ENCODE peak calls at places on chromosomes 16 and 17, in four cellular contexts. Z is H1, X is IMR-90, W is mesendoderm. A is an unnamed sample.

GRCh38 chr16:68448360-68448970 is at the start of gene SMPD3:
- DNase-seq in Z (peak), X (peak), W (peak), A (peak)

GRCh38 chr16:84732674-84733352 is 33.0 kb downstream of the USP10 start:
- DNase-seq in Z (no peak), X (no peak), W (no peak), A (no peak)

GRCh38 chr17:77609553-77610517 is 348.7 kb upstream of the TNRC6C start:
- DNase-seq in Z (peak), X (no peak), W (no peak), A (peak)

GRCh38 chr16:58652741-58653140 is 23.1 kb upstream of the CNOT1 start:
- DNase-seq in Z (peak), X (peak), W (peak), A (peak)

GRCh38 chr17:75047398-75048098 is 523 bp downstream of the KCTD2 start:
- DNase-seq in Z (no peak), X (no peak), W (no peak), A (no peak)

GRCh38 chr17:78131172-78132085 is 858 bp downstream of the TMC8 start:
- DNase-seq in Z (no peak), X (no peak), W (no peak), A (no peak)

GRCh38 chr16:65754799-65755691 is 611.4 kb upstream of the CDH5 start:
- DNase-seq in Z (no peak), X (peak), W (no peak), A (no peak)

GRCh38 chr17:78709119-78709681 is 72.9 kb downstream of the CYTH1 start:
- DNase-seq in Z (no peak), X (no peak), W (no peak), A (no peak)

GRCh38 chr17:80968602-80969029 is 23.0 kb upstream of the CHMP6 start:
- DNase-seq in Z (no peak), X (peak), W (no peak), A (no peak)

GRCh38 chr16:73956592-73957495 is 339.8 kb upstream of the PSMD7 start:
- DNase-seq in Z (peak), X (peak), W (peak), A (peak)

DNA sequence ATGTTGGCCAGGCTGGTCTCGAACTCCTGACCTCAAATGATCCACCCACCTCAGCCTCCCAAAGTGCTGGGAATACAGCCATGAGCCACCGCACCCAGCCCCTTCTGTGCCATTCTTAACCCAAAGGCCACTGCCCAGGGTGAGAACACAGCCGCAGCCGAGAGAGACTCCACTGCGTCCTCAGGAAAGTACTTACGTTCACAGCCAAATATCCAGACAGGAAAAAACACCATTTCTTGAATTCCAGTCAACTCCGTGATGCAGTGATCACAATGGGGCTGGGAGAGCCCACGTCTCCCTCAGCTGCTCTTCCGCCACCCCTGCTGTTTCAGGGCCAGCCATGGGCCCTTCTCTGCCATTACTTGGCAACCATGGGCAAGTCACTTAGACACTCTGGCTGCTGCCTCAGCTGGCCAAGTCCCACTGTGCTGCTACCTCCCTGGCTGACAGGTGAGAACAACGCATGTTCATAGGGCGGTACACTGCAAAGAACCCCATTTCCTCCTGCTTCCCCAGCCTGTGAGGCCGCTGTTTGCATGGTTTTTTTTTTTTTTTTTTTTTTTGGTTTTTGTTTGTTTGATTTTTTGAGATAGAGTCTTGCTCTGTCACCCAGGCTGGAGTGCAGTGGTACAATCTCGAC is 4.3 kb downstream of the CDIP1 start:
- DNase-seq in Z (no peak), X (no peak), W (no peak), A (no peak)
- H4K5ac ChIP-seq in Z (no peak), X (no peak), W (no peak), A (no peak)

GRCh38 chr16:46986896-46987295 is 13.4 kb upstream of the DNAJA2 start:
- DNase-seq in Z (no peak), X (no peak), W (no peak), A (no peak)
- H4K5ac ChIP-seq in Z (no peak), X (no peak), W (no peak), A (no peak)

DNA sequence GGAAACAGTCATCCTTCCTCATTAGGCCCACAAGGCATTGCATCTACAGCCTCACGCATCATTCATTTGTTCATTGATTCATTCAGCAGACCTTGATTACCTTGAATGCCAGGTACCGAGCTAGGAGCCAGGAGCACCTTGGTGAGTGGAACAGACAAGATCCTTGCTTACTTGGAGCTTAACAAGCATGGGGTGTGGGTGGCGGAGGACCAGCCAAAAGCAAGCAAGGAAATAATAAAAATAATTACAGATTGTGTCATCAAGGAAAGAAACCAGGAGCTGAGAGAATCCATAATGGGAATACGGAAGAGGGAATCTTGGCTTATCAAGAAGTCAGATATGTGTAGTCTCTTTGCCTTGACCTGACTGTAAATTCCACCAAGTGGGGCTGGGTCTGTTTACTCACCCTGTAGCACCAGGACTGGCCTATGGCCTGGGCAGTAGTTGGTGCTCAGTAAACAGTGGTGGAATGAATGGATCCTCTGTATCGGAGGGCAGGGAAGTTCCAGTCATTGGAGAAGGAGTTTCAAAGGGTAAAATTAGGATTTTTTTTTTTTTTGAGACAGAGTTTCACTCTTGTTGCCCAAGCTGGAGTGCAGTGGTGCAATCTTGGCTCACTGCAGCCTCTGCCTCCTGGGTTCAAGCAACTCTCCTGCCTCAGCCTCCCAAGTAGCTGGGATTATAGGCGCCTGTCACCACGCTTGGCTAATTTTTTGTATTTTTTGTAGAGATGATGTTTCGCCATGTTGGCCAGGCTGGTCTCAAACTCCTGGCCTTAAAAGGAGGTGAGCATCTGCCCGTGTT is 157.7 kb downstream of the MSI2 start:
- DNase-seq in Z (no peak), X (no peak), W (no peak), A (no peak)
- H4K5ac ChIP-seq in Z (no peak), X (no peak), W (no peak), A (no peak)

DNA sequence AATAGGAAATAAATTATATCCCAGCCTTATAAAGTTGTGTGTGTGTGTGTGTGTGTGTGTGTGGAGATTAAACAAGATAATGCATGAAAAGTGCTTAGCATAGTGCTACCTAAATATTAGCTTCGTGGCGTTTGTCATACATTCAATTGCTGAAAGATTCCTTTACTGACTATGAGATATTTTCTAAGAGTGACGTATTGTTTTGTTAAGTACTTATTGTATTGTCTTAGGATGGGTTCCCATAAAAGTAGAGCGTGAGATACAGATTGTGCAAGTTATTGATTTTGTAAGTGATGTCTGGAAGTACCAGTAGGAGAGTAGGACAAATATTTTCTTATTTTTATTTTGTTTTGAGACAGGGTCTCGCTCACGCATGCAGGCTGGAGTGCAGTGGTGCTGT is 730.0 kb downstream of the CDH8 start:
- DNase-seq in Z (no peak), X (no peak), W (no peak), A (no peak)
- H4K5ac ChIP-seq in Z (no peak), X (no peak), W (no peak), A (no peak)

DNA sequence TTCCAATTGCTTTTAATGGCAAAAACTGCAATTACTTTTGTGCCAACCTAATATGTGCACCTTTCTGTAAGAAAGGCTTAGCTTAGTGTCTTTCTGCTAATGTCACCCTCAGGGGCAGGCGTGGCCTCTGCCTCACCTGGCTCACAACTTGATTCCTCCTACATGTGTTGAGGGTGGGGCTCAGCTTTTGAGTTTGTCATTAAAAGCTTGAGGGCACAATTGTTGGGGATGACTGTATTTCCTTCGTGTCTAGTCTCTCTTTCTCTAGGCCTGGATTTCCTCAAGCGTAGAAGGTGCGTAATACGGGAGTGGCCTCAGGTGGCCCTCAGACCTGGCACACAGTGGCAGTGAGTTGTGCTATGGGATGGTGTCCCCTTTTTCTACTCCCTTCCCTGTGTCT is 94.4 kb downstream of the CLEC16A start:
- DNase-seq in Z (no peak), X (no peak), W (no peak), A (no peak)
- H4K5ac ChIP-seq in Z (no peak), X (no peak), W (no peak), A (no peak)

DNA sequence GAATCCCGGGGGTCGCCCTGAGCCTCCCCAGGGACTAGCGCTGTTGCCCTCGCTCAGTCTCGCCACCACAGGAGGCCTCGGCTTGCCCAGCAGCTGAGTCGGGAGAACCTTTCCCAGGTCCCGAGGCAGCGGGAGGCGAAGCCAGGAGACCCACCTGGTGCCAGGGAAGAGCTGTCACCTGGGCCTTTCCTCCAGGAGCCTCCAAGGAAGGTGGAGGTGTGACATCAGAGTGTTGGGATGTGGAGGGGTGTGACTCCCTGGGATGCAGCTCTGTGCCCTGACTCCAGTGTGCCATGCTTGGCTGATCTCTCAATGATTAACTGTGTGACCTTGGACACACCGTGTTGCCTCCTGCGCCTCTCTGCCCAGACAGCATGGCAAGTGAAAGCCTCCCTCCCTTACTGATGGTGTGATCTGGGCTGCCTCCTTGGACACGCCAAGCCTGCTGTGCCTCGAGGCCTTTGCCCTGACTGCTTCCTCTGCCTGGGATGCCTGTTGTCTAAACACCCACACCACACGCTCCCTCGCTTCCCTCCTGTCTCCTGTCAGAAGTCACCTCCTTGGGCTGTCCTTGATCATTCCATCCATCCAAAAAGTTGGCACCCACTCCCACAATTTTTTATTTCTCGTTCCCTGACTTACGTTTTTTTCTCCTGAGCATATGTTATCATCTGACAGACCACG is 88.0 kb downstream of the CMIP start:
- DNase-seq in Z (no peak), X (no peak), W (no peak), A (no peak)
- H4K5ac ChIP-seq in Z (no peak), X (no peak), W (no peak), A (no peak)

GRCh38 chr16:4760221-4760910 is 6.6 kb downstream of the ZNF500 start:
- DNase-seq in Z (no peak), X (no peak), W (no peak), A (no peak)
- H4K5ac ChIP-seq in Z (no peak), X (no peak), W (no peak), A (no peak)

A was measured in H9.